ENCODE peak calls at places on chromosomes 4 and X, in nine cellular contexts. K is ovary, O is fibroblast of lung, Y is upper lobe of right lung, J is suprapubic skin, U is GM06990, S is A673, L is colonic mucosa, A is cardiac fibroblast. D is an unnamed sample.

GRCh38 chrX:22912598-22912997 is 87.2 kb upstream of the DDX53 start:
- DNase-seq in S (no peak), Y (no peak), A (no peak), K (no peak), J (no peak), U (no peak), O (no peak), L (no peak), D (no peak)

GRCh38 chr4:123034023-123034422 is 111.6 kb upstream of the NUDT6 start:
- DNase-seq in Y (no peak), J (no peak), U (no peak), S (no peak), L (no peak), O (no peak), K (no peak), A (peak), D (no peak)

GRCh38 chr4:125101706-125102105 is 213.0 kb upstream of the FAT4 start:
- DNase-seq in L (no peak), U (no peak), J (no peak), K (no peak), S (no peak), Y (no peak), A (peak), O (no peak), D (no peak)

GRCh38 chr4:15982833-15983528 is 20.0 kb upstream of the FGFBP2 start:
- DNase-seq in J (no peak), A (peak), S (no peak), O (no peak), K (no peak), Y (no peak), U (no peak), L (no peak), D (no peak)

GRCh38 chrX:11665144-11666040 is at the start of gene ARHGAP6:
- DNase-seq in K (peak), S (no peak), L (peak), Y (peak), O (peak), A (peak), J (peak), U (peak), D (peak)

GRCh38 chr4:23970193-23970850 is 80.5 kb upstream of the PPARGC1A start:
- DNase-seq in J (no peak), Y (no peak), O (peak), A (no peak), L (no peak), S (no peak), K (no peak), U (no peak), D (no peak)

GRCh38 chr4:67727124-67727850 is 26.3 kb upstream of the UBA6 start:
- DNase-seq in J (no peak), S (no peak), O (peak), A (peak), Y (no peak), L (no peak), U (no peak), K (no peak), D (no peak)

GRCh38 chrX:80799616-80800015 is 10.1 kb downstream of the BRWD3 start:
- DNase-seq in L (no peak), J (no peak), U (no peak), A (no peak), O (no peak), S (no peak), K (no peak), Y (no peak), D (no peak)

GRCh38 chr4:41205854-41206460 is 8.4 kb downstream of the APBB2 start:
- DNase-seq in L (no peak), A (peak), Y (no peak), J (no peak), U (no peak), S (no peak), O (no peak), K (no peak), D (no peak)

GRCh38 chrX:135923353-135923752 is 29.8 kb downstream of the SAGE1 start:
- DNase-seq in A (peak), L (no peak), O (no peak), Y (no peak), S (no peak), U (no peak), K (no peak), J (no peak), D (no peak)

GRCh38 chrX:155068165-155068564 is 2.8 kb downstream of the CMC4 start:
- DNase-seq in U (no peak), S (no peak), O (peak), J (no peak), L (no peak), K (no peak), Y (no peak), A (peak), D (peak)

GRCh38 chrX:84729809-84730208 is 227.6 kb upstream of the HDX start:
- DNase-seq in L (no peak), U (peak), K (no peak), A (peak), Y (no peak), S (peak), O (peak), J (no peak), D (peak)

GRCh38 chrX:43882294-43882681 is at the start of gene MAOB:
- DNase-seq in K (peak), J (no peak), L (peak), S (peak), A (no peak), U (no peak), O (no peak), Y (peak), D (peak)

GRCh38 chrX:6026484-6026883 is 202.2 kb downstream of the NLGN4X start:
- DNase-seq in L (no peak), Y (no peak), S (no peak), K (no peak), J (no peak), O (no peak), U (no peak), A (no peak), D (no peak)

GRCh38 chrX:15804563-15804962 is 14.3 kb downstream of the ZRSR2 start:
- DNase-seq in K (no peak), L (no peak), O (no peak), A (no peak), S (no peak), Y (no peak), J (no peak), U (no peak), D (no peak)

GRCh38 chr4:129362685-129363274 is 266.8 kb downstream of the C4orf33 start:
- DNase-seq in J (no peak), L (peak), S (peak), O (peak), A (peak), U (no peak), Y (no peak), K (peak), D (no peak)

GRCh38 chr4:36677122-36677521 is 395.7 kb downstream of the DTHD1 start:
- DNase-seq in U (no peak), J (no peak), S (no peak), L (no peak), Y (no peak), A (peak), K (no peak), O (peak), D (no peak)

GRCh38 chrX:16643160-16643559 is 6.8 kb upstream of the S100G start:
- DNase-seq in J (no peak), K (no peak), Y (no peak), U (no peak), S (no peak), O (no peak), L (no peak), A (peak), D (peak)

GRCh38 chrX:114361076-114361475 is 222.8 kb upstream of the HTR2C start:
- DNase-seq in J (no peak), A (no peak), O (no peak), U (no peak), L (no peak), S (no peak), K (no peak), Y (no peak), D (no peak)

GRCh38 chr4:26854701-26855100 is 5.9 kb upstream of the STIM2 start:
- DNase-seq in L (no peak), A (no peak), U (no peak), Y (no peak), J (no peak), K (no peak), O (no peak), S (no peak), D (no peak)

GRCh38 chr4:102541708-102542107 is 40.5 kb downstream of the NFKB1 start:
- DNase-seq in K (no peak), Y (no peak), S (no peak), A (no peak), L (peak), U (no peak), O (no peak), J (no peak), D (no peak)

GRCh38 chr4:96035727-96036126 is 195.8 kb downstream of the PDHA2 start:
- DNase-seq in A (peak), J (no peak), K (no peak), L (no peak), S (peak), O (peak), U (no peak), Y (no peak), D (no peak)

GRCh38 chrX:110418857-110419249 is 60.2 kb downstream of the RTL9 start:
- DNase-seq in J (no peak), O (peak), S (peak), U (no peak), L (no peak), Y (no peak), A (peak), K (no peak), D (peak)

GRCh38 chr4:71550220-71551190 is 211.7 kb downstream of the SLC4A4 start:
- DNase-seq in O (peak), Y (no peak), A (peak), S (no peak), U (no peak), K (no peak), L (peak), J (no peak), D (no peak)

GRCh38 chrX:41542151-41542935 is 95.2 kb downstream of the NYX start:
- DNase-seq in K (no peak), S (no peak), Y (no peak), O (no peak), L (peak), A (peak), J (no peak), U (no peak), D (no peak)

GRCh38 chr4:40251366-40251765 is 54.5 kb downstream of the RHOH start:
- DNase-seq in O (no peak), S (peak), A (peak), K (no peak), L (no peak), U (no peak), J (no peak), Y (no peak), D (no peak)

GRCh38 chr4:177251237-177251636 is 58.4 kb upstream of the NEIL3 start:
- DNase-seq in O (no peak), U (no peak), A (no peak), J (no peak), Y (no peak), S (no peak), L (peak), K (no peak), D (no peak)

GRCh38 chr4:4637710-4638109 is 95.9 kb upstream of the STX18 start:
- DNase-seq in O (no peak), U (peak), S (no peak), K (no peak), Y (no peak), A (no peak), J (no peak), L (no peak), D (no peak)

GRCh38 chrX:43718546-43718945 is 62.4 kb downstream of the MAOA start:
- DNase-seq in L (no peak), O (no peak), S (no peak), K (no peak), J (no peak), U (no peak), A (no peak), Y (no peak), D (no peak)

GRCh38 chrX:111352424-111352823 is 59.6 kb downstream of the DCX start:
- DNase-seq in U (no peak), J (no peak), Y (no peak), L (peak), O (peak), K (no peak), S (no peak), A (peak), D (peak)

GRCh38 chr4:143320113-143320512 is 16.6 kb upstream of the GAB1 start:
- DNase-seq in Y (no peak), A (no peak), O (no peak), S (no peak), U (no peak), L (no peak), K (no peak), J (no peak), D (no peak)

GRCh38 chrX:84258708-84259107 is 70.7 kb upstream of the RPS6KA6 start:
- DNase-seq in Y (no peak), L (no peak), A (no peak), S (no peak), U (no peak), J (no peak), O (no peak), K (no peak), D (no peak)

GRCh38 chrX:64350521-64350920 is 44.7 kb downstream of the MTMR8 start:
- DNase-seq in L (no peak), K (no peak), Y (no peak), S (no peak), U (no peak), A (no peak), J (no peak), O (no peak), D (no peak)

GRCh38 chr4:89939994-89940393 is 45.3 kb downstream of the MMRN1 start:
- DNase-seq in Y (no peak), L (no peak), J (no peak), O (peak), U (no peak), A (no peak), K (no peak), S (no peak), D (peak)

GRCh38 chr4:184112006-184112550 is 105.6 kb downstream of the ENPP6 start:
- DNase-seq in Y (no peak), A (no peak), O (no peak), S (no peak), J (no peak), L (no peak), U (no peak), K (no peak), D (no peak)

GRCh38 chr4:10619220-10619619 is 65.3 kb downstream of the CLNK start:
- DNase-seq in U (no peak), K (no peak), J (no peak), Y (no peak), A (peak), L (peak), S (no peak), O (peak), D (no peak)

GRCh38 chrX:125326599-125326998 is 6.9 kb downstream of the TEX13C start:
- DNase-seq in O (no peak), S (no peak), Y (no peak), A (no peak), J (no peak), U (no peak), K (no peak), L (no peak), D (no peak)

GRCh38 chr4:106238819-106239420 is 77.1 kb downstream of the TBCK start:
- DNase-seq in K (no peak), U (no peak), L (peak), S (peak), A (peak), Y (no peak), J (no peak), O (peak), D (no peak)

DNA sequence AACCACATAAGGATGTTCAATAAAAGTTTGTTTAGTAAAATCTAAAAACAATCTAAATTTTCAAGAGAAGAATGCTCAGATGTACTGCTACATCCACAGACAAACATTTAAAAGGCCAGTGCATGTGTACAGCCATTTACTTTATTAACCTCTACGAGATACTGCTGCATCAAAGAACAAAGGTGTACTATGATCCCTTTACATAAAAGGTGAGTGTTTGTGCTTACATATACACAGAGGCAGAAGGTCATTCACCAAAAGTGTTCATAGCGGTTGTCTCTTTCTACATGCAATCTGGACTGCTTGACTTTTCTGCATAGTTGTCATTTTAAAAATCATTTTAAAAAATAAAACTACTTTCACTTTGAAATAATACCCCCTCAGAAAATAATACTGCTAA is 81.7 kb downstream of the AFAP1 start:
- DNase-seq in O (no peak), J (no peak), S (no peak), Y (no peak), U (no peak), K (no peak), A (no peak), L (no peak), D (no peak)
- H3K4me3 ChIP-seq in O (no peak), J (no peak), S (no peak), Y (no peak), U (no peak), K (no peak), A (no peak), L (no peak), D (no peak)

GRCh38 chrX:24148118-24148517 is 1.4 kb upstream of the ZFX start:
- DNase-seq in O (no peak), J (no peak), A (no peak), K (no peak), Y (no peak), U (no peak), L (no peak), S (no peak), D (no peak)
- H3K4me3 ChIP-seq in O (peak), J (peak), A (no peak), K (peak), Y (peak), U (peak), L (peak), S (no peak), D (peak)

DNA sequence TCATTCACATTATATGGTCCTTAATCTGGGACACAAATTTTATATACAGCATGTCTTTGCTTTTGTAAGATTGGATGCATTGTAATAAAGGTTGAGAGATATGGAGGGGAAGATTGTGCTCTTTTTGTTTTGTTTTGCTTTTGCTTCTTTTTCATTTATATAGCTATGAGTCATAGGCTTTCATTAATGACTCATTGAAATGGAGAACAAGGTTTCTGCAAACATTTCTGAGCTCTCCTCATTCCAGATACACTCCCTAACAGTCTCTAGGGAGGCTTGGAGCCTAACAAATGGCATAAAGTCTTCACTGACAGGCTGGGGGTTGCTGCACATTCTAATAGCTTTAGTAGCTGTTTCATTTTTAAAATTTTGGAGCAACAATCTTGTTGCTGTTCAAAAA is 21.4 kb downstream of the PCDH18 start:
- DNase-seq in L (no peak), K (no peak), A (peak), J (no peak), Y (no peak), U (no peak), S (peak), O (peak), D (peak)
- H3K4me3 ChIP-seq in L (no peak), K (peak), A (no peak), J (peak), Y (no peak), U (no peak), S (no peak), O (peak), D (no peak)

GRCh38 chrX:13123247-13123856 is 78.9 kb upstream of the FAM9C start:
- DNase-seq in J (no peak), S (no peak), L (no peak), A (no peak), O (no peak), Y (no peak), K (no peak), U (no peak), D (no peak)
- H3K4me3 ChIP-seq in J (no peak), S (no peak), L (no peak), A (no peak), O (no peak), Y (no peak), K (no peak), U (no peak), D (no peak)